ENCODE peak calls at places on chromosomes 3 and 15, in eight cellular contexts. C is neural progenitor cell, M is IMR-90, B is H9, U is bronchial epithelial cell, S is cardiac muscle cell, V is GM13976, K is right atrium auricular region. E is an unnamed sample.

GRCh38 chr3:105465251-105465853 is 98.6 kb downstream of the ALCAM start:
- DNase-seq in S (no peak), C (no peak), M (no peak), V (no peak), U (no peak), B (no peak), K (no peak), E (no peak)

GRCh38 chr15:101126618-101127502 is 125.0 kb downstream of the CHSY1 start:
- DNase-seq in V (no peak), S (peak; percentile 53), M (peak; percentile 81), C (peak; percentile 53), B (no peak), U (no peak), K (no peak), E (no peak)

GRCh38 chr15:81792646-81793045 is 253.2 kb downstream of the MEX3B start:
- DNase-seq in S (no peak), U (no peak), K (no peak), V (no peak), M (no peak), C (no peak), B (no peak), E (no peak)

GRCh38 chr15:42087460-42087859 is 6.9 kb downstream of the PLA2G4D start:
- DNase-seq in V (no peak), M (no peak), S (no peak), U (no peak), B (peak; percentile 25), K (no peak), C (no peak), E (no peak)

GRCh38 chr3:123080864-123081562 is 14.2 kb downstream of the PDIA5 start:
- DNase-seq in U (no peak), V (no peak), C (no peak), S (no peak), M (no peak), B (no peak), K (no peak), E (no peak)

GRCh38 chr3:126208618-126209256 is 28.4 kb upstream of the ALDH1L1 start:
- DNase-seq in B (no peak), C (no peak), V (no peak), U (peak; percentile 97), M (peak; percentile 89), S (peak; percentile 93), K (peak; percentile 82), E (no peak)

GRCh38 chr3:112610121-112610520 is 30.8 kb downstream of the CCDC80 start:
- DNase-seq in K (no peak), U (no peak), V (no peak), M (peak; percentile 47), B (no peak), C (no peak), S (peak; percentile 75), E (no peak)

GRCh38 chr3:196868297-196868661 is 559 bp downstream of the SENP5 start:
- DNase-seq in V (peak; percentile 39), K (no peak), U (peak; percentile 21), B (peak; percentile 32), C (peak; percentile 60), S (no peak), M (peak; percentile 9), E (peak; percentile 57)

GRCh38 chr3:81485444-81485865 is 276.0 kb downstream of the GBE1 start:
- DNase-seq in C (no peak), U (peak; percentile 50), V (peak; percentile 33), B (no peak), M (peak; percentile 78), S (peak; percentile 83), K (no peak), E (no peak)

GRCh38 chr3:48696156-48696555 is 10.4 kb upstream of the NCKIPSD start:
- DNase-seq in V (no peak), S (no peak), B (no peak), K (no peak), U (no peak), M (no peak), C (no peak), E (no peak)

GRCh38 chr3:106740116-106740515 is 637.1 kb upstream of the CCDC54 start:
- DNase-seq in M (no peak), V (no peak), B (no peak), S (peak; percentile 66), K (no peak), U (no peak), C (no peak), E (no peak)

GRCh38 chr3:34387831-34388564 is 589.6 kb downstream of the PDCD6IP start:
- DNase-seq in V (no peak), K (no peak), S (no peak), B (peak; percentile 36), M (no peak), U (no peak), C (no peak), E (no peak)

DNA sequence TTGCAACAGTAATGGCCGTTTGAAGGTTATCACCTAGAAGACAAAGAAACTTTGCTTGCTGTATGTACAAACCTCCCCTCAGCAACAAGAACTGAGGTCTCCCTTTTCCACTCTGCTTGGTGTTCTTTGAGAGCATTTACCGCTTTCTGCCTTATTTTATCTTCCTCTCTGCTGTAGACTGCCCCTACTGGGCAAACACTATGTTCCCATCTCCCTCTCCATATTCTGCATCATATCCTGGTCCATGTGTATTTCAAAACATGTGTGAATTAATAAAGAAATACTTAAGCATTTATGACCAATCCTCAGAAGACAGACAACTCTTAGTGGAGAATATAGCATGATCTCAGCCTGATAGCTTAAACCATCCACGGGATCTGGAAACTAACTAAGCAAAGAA is 64.4 kb downstream of the ATP13A5 start:
- DNase-seq in U (no peak), B (no peak), K (no peak), S (no peak), M (no peak), V (no peak), C (no peak), E (no peak)
- TF ChIP-seq CTCF in U (no peak), B (peak; percentile 59), K (no peak), S (no peak), M (no peak), V (no peak), C (peak; percentile 38), E (no peak)

GRCh38 chr3:73624363-73625123 is at the start of gene PDZRN3:
- DNase-seq in V (peak; percentile 8), U (no peak), B (peak; percentile 74), C (peak; percentile 89), K (no peak), M (peak; percentile 82), S (peak; percentile 90), E (peak; percentile 51)

GRCh38 chr3:73622135-73622534 is 2.6 kb downstream of the PDZRN3 start:
- DNase-seq in K (no peak), S (peak; percentile 58), V (no peak), B (peak; percentile 31), M (peak; percentile 47), U (no peak), C (peak; percentile 54), E (no peak)

GRCh38 chr3:73623316-73623715 is 1.4 kb downstream of the PDZRN3 start:
- DNase-seq in M (peak; percentile 28), V (no peak), K (no peak), B (no peak), C (no peak), S (peak; percentile 64), U (no peak), E (no peak)

GRCh38 chr3:73625124-73625665 is 454 bp upstream of the PDZRN3 start:
- DNase-seq in M (peak; percentile 72), S (peak; percentile 80), K (no peak), B (peak; percentile 36), U (no peak), C (peak; percentile 61), V (peak; percentile 10), E (peak; percentile 7)

GRCh38 chr3:73623996-73624362 is 762 bp downstream of the PDZRN3 start:
- DNase-seq in K (no peak), M (peak; percentile 85), S (peak; percentile 79), V (no peak), U (no peak), C (peak; percentile 92), B (peak; percentile 67), E (peak; percentile 51)
- TF ChIP-seq CTCF in K (peak; percentile 52), M (peak; percentile 33), S (peak; percentile 30), V (no peak), U (no peak), C (peak; percentile 27), B (peak; percentile 51), E (no peak)

GRCh38 chr3:15305366-15305844 is 27.0 kb downstream of the SH3BP5 start:
- DNase-seq in S (peak; percentile 75), M (peak; percentile 49), B (no peak), K (no peak), U (no peak), C (no peak), V (no peak), E (peak; percentile 18)
- TF ChIP-seq CTCF in S (peak; percentile 42), M (peak; percentile 19), B (peak; percentile 60), K (peak; percentile 25), U (peak; percentile 33), C (peak; percentile 35), V (no peak), E (peak; percentile 77)

GRCh38 chr15:80749589-80749988 is 29.6 kb upstream of the CEMIP start:
- DNase-seq in M (peak; percentile 46), U (peak; percentile 80), V (no peak), B (no peak), K (no peak), C (no peak), S (no peak), E (no peak)

GRCh38 chr15:80755884-80756283 is 23.3 kb upstream of the CEMIP start:
- DNase-seq in U (no peak), M (no peak), S (no peak), B (no peak), V (no peak), C (no peak), K (no peak), E (no peak)

GRCh38 chr15:80750591-80750990 is 28.6 kb upstream of the CEMIP start:
- DNase-seq in K (no peak), U (no peak), S (no peak), B (no peak), C (no peak), M (no peak), V (no peak), E (no peak)

GRCh38 chr15:80754005-80754404 is 25.2 kb upstream of the CEMIP start:
- DNase-seq in V (no peak), B (no peak), C (no peak), M (no peak), S (no peak), K (no peak), U (no peak), E (no peak)

DNA sequence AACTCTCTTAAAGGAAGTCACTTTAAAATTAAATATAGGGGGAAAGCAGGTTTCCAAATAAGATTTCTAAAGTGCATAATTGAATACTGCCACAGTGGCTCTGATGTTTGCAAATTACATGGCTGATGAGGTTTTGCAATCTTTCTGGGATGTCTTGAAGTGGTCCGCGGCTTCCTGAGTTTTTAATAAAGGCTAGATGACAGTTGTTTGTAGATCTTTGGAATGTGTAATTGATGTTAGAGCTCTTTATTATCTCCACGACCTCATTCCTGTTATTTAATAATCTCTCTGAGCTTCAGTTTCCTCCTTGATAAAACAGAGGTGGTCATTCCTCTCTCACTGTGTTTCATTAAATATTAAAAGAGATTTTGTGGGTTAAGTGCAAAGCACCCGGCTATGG is 27.0 kb upstream of the CEMIP start:
- DNase-seq in U (no peak), B (no peak), V (no peak), K (no peak), M (no peak), S (no peak), C (no peak), E (no peak)
- TF ChIP-seq CTCF in U (no peak), B (no peak), V (no peak), K (no peak), M (no peak), S (no peak), C (no peak), E (no peak)

E was measured in endothelial cell.